ENCODE peak calls at places on chromosome 18, in five cellular contexts. One of them, this sample, is unnamed.

GRCh38 chr18:53421869-53422268 is 802.6 kb downstream of the MBD2 start:
- DNase-seq in A549: no peak
- DNase-seq in upper lobe of right lung: no peak
- DNase-seq in dorsolateral prefrontal cortex: no peak
- DNase-seq in tibial artery: no peak
- DNase-seq in this sample: no peak

GRCh38 chr18:53422896-53423295 is 801.6 kb downstream of the MBD2 start:
- DNase-seq in A549: no peak
- DNase-seq in upper lobe of right lung: no peak
- DNase-seq in dorsolateral prefrontal cortex: no peak
- DNase-seq in tibial artery: no peak
- DNase-seq in this sample: no peak

GRCh38 chr18:677951-678363 is 20.5 kb downstream of the TYMS start:
- DNase-seq in A549: no peak
- DNase-seq in upper lobe of right lung: no peak
- DNase-seq in dorsolateral prefrontal cortex: no peak
- DNase-seq in tibial artery: no peak
- DNase-seq in this sample: peak

GRCh38 chr18:32773187-32773712 is 427 bp upstream of the KLHL14 start:
- DNase-seq in A549: no peak
- DNase-seq in upper lobe of right lung: no peak
- DNase-seq in dorsolateral prefrontal cortex: no peak
- DNase-seq in tibial artery: no peak
- DNase-seq in this sample: no peak

GRCh38 chr18:79222790-79223189 is 153.6 kb downstream of the ATP9B start:
- DNase-seq in A549: no peak
- DNase-seq in upper lobe of right lung: no peak
- DNase-seq in dorsolateral prefrontal cortex: no peak
- DNase-seq in tibial artery: no peak
- DNase-seq in this sample: no peak

GRCh38 chr18:3604626-3605408 is 154.8 kb downstream of the TGIF1 start:
- DNase-seq in A549: no peak
- DNase-seq in upper lobe of right lung: no peak
- DNase-seq in dorsolateral prefrontal cortex: no peak
- DNase-seq in tibial artery: no peak
- DNase-seq in this sample: no peak

GRCh38 chr18:46293699-46294300 is 189.6 kb downstream of the HAUS1 start:
- DNase-seq in A549: no peak
- DNase-seq in upper lobe of right lung: peak
- DNase-seq in dorsolateral prefrontal cortex: no peak
- DNase-seq in tibial artery: no peak
- DNase-seq in this sample: no peak

GRCh38 chr18:79857082-79857661 is 59.4 kb downstream of the KCNG2 start:
- DNase-seq in A549: peak
- DNase-seq in upper lobe of right lung: peak
- DNase-seq in dorsolateral prefrontal cortex: no peak
- DNase-seq in tibial artery: peak
- DNase-seq in this sample: no peak

GRCh38 chr18:44536041-44536440 is 144.6 kb upstream of the SETBP1 start:
- DNase-seq in A549: no peak
- DNase-seq in upper lobe of right lung: no peak
- DNase-seq in dorsolateral prefrontal cortex: no peak
- DNase-seq in tibial artery: no peak
- DNase-seq in this sample: no peak

GRCh38 chr18:74645717-74646116 is 48.0 kb downstream of the ZNF407 start:
- DNase-seq in A549: no peak
- DNase-seq in upper lobe of right lung: no peak
- DNase-seq in dorsolateral prefrontal cortex: no peak
- DNase-seq in tibial artery: no peak
- DNase-seq in this sample: no peak

GRCh38 chr18:58174285-58174684 is 130.3 kb downstream of the NEDD4L start:
- DNase-seq in A549: no peak
- DNase-seq in upper lobe of right lung: no peak
- DNase-seq in dorsolateral prefrontal cortex: no peak
- DNase-seq in tibial artery: no peak
- DNase-seq in this sample: no peak

GRCh38 chr18:63237486-63237885 is 82.1 kb downstream of the BCL2 start:
- DNase-seq in A549: no peak
- DNase-seq in upper lobe of right lung: no peak
- DNase-seq in dorsolateral prefrontal cortex: no peak
- DNase-seq in tibial artery: no peak
- DNase-seq in this sample: no peak

GRCh38 chr18:63316612-63317555 is 2.7 kb downstream of the BCL2 start:
- DNase-seq in A549: no peak
- DNase-seq in upper lobe of right lung: no peak
- DNase-seq in dorsolateral prefrontal cortex: no peak
- DNase-seq in tibial artery: no peak
- DNase-seq in this sample: no peak

GRCh38 chr18:80245781-80246655 is 1.3 kb downstream of the PARD6G start:
- DNase-seq in A549: no peak
- DNase-seq in upper lobe of right lung: no peak
- DNase-seq in dorsolateral prefrontal cortex: no peak
- DNase-seq in tibial artery: no peak
- DNase-seq in this sample: no peak

GRCh38 chr18:50614838-50615237 is 55.0 kb downstream of the MAPK4 start:
- DNase-seq in A549: no peak
- DNase-seq in upper lobe of right lung: peak
- DNase-seq in dorsolateral prefrontal cortex: no peak
- DNase-seq in tibial artery: no peak
- DNase-seq in this sample: no peak

GRCh38 chr18:37521500-37522465 is 43.8 kb downstream of the CELF4 start:
- DNase-seq in A549: no peak
- DNase-seq in upper lobe of right lung: no peak
- DNase-seq in dorsolateral prefrontal cortex: no peak
- DNase-seq in tibial artery: no peak
- DNase-seq in this sample: no peak

GRCh38 chr18:68714356-68714706 is 577 bp downstream of the TMX3 start:
- DNase-seq in A549: peak
- DNase-seq in upper lobe of right lung: no peak
- DNase-seq in dorsolateral prefrontal cortex: no peak
- DNase-seq in tibial artery: no peak
- DNase-seq in this sample: no peak

GRCh38 chr18:8140841-8141501 is 468.3 kb upstream of the RAB12 start:
- DNase-seq in A549: no peak
- DNase-seq in upper lobe of right lung: no peak
- DNase-seq in dorsolateral prefrontal cortex: no peak
- DNase-seq in tibial artery: no peak
- DNase-seq in this sample: no peak

GRCh38 chr18:23643815-23644214 is 18.9 kb downstream of the ANKRD29 start:
- DNase-seq in A549: no peak
- DNase-seq in upper lobe of right lung: no peak
- DNase-seq in dorsolateral prefrontal cortex: no peak
- DNase-seq in tibial artery: no peak
- DNase-seq in this sample: no peak

GRCh38 chr18:75247601-75248421 is 37.2 kb downstream of the TSHZ1 start:
- DNase-seq in A549: no peak
- DNase-seq in upper lobe of right lung: no peak
- DNase-seq in dorsolateral prefrontal cortex: no peak
- DNase-seq in tibial artery: no peak
- DNase-seq in this sample: no peak

GRCh38 chr18:21444465-21445023 is 156.0 kb downstream of the ESCO1 start:
- DNase-seq in A549: peak
- DNase-seq in upper lobe of right lung: no peak
- DNase-seq in dorsolateral prefrontal cortex: no peak
- DNase-seq in tibial artery: no peak
- DNase-seq in this sample: no peak

GRCh38 chr18:44651918-44652317 is 28.8 kb upstream of the SETBP1 start:
- DNase-seq in A549: no peak
- DNase-seq in upper lobe of right lung: no peak
- DNase-seq in dorsolateral prefrontal cortex: no peak
- DNase-seq in tibial artery: no peak
- DNase-seq in this sample: no peak

GRCh38 chr18:36947820-36948348 is 119.0 kb downstream of the KIAA1328 start:
- DNase-seq in A549: no peak
- DNase-seq in upper lobe of right lung: no peak
- DNase-seq in dorsolateral prefrontal cortex: no peak
- DNase-seq in tibial artery: no peak
- DNase-seq in this sample: no peak

GRCh38 chr18:47772374-47773248 is 157.8 kb downstream of the SMAD2 start:
- DNase-seq in A549: peak
- DNase-seq in upper lobe of right lung: peak
- DNase-seq in dorsolateral prefrontal cortex: no peak
- DNase-seq in tibial artery: no peak
- DNase-seq in this sample: peak

GRCh38 chr18:63470751-63471150 is 6.0 kb upstream of the SERPINB5 start:
- DNase-seq in A549: no peak
- DNase-seq in upper lobe of right lung: no peak
- DNase-seq in dorsolateral prefrontal cortex: no peak
- DNase-seq in tibial artery: no peak
- DNase-seq in this sample: no peak

GRCh38 chr18:57747809-57748680 is 55.1 kb downstream of the ATP8B1 start:
- DNase-seq in A549: no peak
- DNase-seq in upper lobe of right lung: no peak
- DNase-seq in dorsolateral prefrontal cortex: no peak
- DNase-seq in tibial artery: no peak
- DNase-seq in this sample: no peak

GRCh38 chr18:79657342-79657996 is 22.1 kb upstream of the CTDP1 start:
- DNase-seq in A549: no peak
- DNase-seq in upper lobe of right lung: no peak
- DNase-seq in dorsolateral prefrontal cortex: no peak
- DNase-seq in tibial artery: no peak
- DNase-seq in this sample: no peak

GRCh38 chr18:24919141-24919540 is 432.8 kb downstream of the ZNF521 start:
- DNase-seq in A549: no peak
- DNase-seq in upper lobe of right lung: no peak
- DNase-seq in dorsolateral prefrontal cortex: no peak
- DNase-seq in tibial artery: no peak
- DNase-seq in this sample: no peak

GRCh38 chr18:41875094-41875780 is 79.8 kb upstream of the PIK3C3 start:
- DNase-seq in A549: no peak
- DNase-seq in upper lobe of right lung: no peak
- DNase-seq in dorsolateral prefrontal cortex: no peak
- DNase-seq in tibial artery: no peak
- DNase-seq in this sample: no peak

DNA sequence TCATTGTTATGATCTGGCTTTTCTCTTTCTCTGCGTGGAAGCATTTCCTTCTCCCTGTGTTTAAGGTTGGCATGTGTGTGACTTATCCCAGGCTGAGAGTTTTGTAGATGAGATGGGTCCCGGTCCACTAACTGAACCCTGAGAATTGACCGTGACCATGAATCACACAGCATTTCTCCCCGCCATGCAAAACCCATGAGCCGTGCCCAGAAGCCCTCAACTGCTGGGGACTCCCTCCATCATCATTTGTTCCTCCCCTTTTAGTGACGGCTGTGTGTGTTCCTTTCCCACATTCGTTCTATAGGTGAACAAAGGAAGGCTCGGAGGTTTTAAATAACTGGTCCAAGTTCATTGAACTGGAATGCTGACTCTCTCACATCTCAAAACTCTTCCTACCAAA is 30.1 kb upstream of the TXNDC2 start:
- DNase-seq in A549: no peak
- DNase-seq in upper lobe of right lung: no peak
- DNase-seq in dorsolateral prefrontal cortex: no peak
- DNase-seq in tibial artery: no peak
- DNase-seq in this sample: no peak
- H3K27ac ChIP-seq in A549: peak
- H3K27ac ChIP-seq in upper lobe of right lung: peak
- H3K27ac ChIP-seq in dorsolateral prefrontal cortex: peak
- H3K27ac ChIP-seq in tibial artery: peak
- H3K27ac ChIP-seq in this sample: peak

GRCh38 chr18:33898427-33898826 is 320.4 kb downstream of the ASXL3 start:
- DNase-seq in A549: no peak
- DNase-seq in upper lobe of right lung: no peak
- DNase-seq in dorsolateral prefrontal cortex: no peak
- DNase-seq in tibial artery: no peak
- DNase-seq in this sample: no peak

GRCh38 chr18:33900638-33901037 is 322.6 kb downstream of the ASXL3 start:
- DNase-seq in A549: no peak
- DNase-seq in upper lobe of right lung: no peak
- DNase-seq in dorsolateral prefrontal cortex: no peak
- DNase-seq in tibial artery: no peak
- DNase-seq in this sample: no peak

GRCh38 chr18:33906046-33906445 is 318.7 kb downstream of the NOL4 start:
- DNase-seq in A549: no peak
- DNase-seq in upper lobe of right lung: no peak
- DNase-seq in dorsolateral prefrontal cortex: no peak
- DNase-seq in tibial artery: no peak
- DNase-seq in this sample: no peak

GRCh38 chr18:33901894-33902512 is 322.7 kb downstream of the NOL4 start:
- DNase-seq in A549: no peak
- DNase-seq in upper lobe of right lung: no peak
- DNase-seq in dorsolateral prefrontal cortex: no peak
- DNase-seq in tibial artery: no peak
- DNase-seq in this sample: no peak
- H3K27ac ChIP-seq in A549: no peak
- H3K27ac ChIP-seq in upper lobe of right lung: no peak
- H3K27ac ChIP-seq in dorsolateral prefrontal cortex: no peak
- H3K27ac ChIP-seq in tibial artery: no peak
- H3K27ac ChIP-seq in this sample: no peak

DNA sequence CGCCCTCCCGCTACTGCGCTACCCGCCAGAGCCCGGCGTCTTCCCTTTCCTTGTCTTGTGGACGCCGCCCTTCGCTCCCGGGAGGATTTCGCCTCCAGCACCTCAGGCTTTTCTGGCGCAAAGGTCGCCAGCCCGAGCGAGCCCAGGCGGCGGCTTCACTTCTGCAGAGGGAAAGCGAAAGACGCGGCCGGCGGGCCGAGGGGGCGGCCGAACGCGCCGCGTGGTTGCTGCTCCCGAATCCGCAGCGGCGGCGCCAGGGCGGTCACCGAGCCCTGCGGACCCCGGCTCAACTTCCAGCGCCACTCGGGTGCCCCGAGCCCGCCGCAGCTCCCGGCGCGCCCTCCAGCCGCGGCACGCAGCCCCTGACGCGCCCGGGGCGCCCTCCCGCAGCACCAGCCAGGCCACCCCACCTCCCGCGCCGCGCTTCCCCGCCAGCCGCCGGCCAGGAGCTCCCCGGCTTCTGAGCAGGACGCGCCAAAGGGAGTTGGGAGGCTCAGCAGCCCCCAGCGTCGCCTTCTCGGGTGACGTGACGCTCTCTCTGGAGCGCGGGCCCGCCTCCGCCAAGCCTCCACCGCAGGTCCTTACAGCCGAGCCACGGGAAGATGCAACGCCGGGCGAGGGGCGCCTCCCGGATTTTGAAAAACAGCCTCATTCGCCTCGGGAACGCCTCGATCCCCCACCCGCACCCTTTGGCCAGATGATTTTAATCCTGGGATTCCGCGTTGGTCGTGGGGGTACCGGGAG is 84.9 kb upstream of the EPB41L3 start:
- DNase-seq in A549: no peak
- DNase-seq in upper lobe of right lung: peak
- DNase-seq in dorsolateral prefrontal cortex: peak
- DNase-seq in tibial artery: peak
- DNase-seq in this sample: no peak
- H3K27ac ChIP-seq in A549: no peak
- H3K27ac ChIP-seq in upper lobe of right lung: peak
- H3K27ac ChIP-seq in dorsolateral prefrontal cortex: peak
- H3K27ac ChIP-seq in tibial artery: no peak
- H3K27ac ChIP-seq in this sample: no peak

GRCh38 chr18:59902180-59902992 is 2.6 kb downstream of the PMAIP1 start:
- DNase-seq in A549: no peak
- DNase-seq in upper lobe of right lung: no peak
- DNase-seq in dorsolateral prefrontal cortex: no peak
- DNase-seq in tibial artery: no peak
- DNase-seq in this sample: no peak
- H3K27ac ChIP-seq in A549: no peak
- H3K27ac ChIP-seq in upper lobe of right lung: no peak
- H3K27ac ChIP-seq in dorsolateral prefrontal cortex: no peak
- H3K27ac ChIP-seq in tibial artery: no peak
- H3K27ac ChIP-seq in this sample: no peak

GRCh38 chr18:59232309-59233016 is 12.5 kb downstream of the GRP start:
- DNase-seq in A549: no peak
- DNase-seq in upper lobe of right lung: no peak
- DNase-seq in dorsolateral prefrontal cortex: no peak
- DNase-seq in tibial artery: no peak
- DNase-seq in this sample: no peak
- H3K27ac ChIP-seq in A549: no peak
- H3K27ac ChIP-seq in upper lobe of right lung: no peak
- H3K27ac ChIP-seq in dorsolateral prefrontal cortex: no peak
- H3K27ac ChIP-seq in tibial artery: no peak
- H3K27ac ChIP-seq in this sample: no peak

This sample was measured in substantia nigra.